ENCODE peak calls at places on chromosomes 1 and 21, in ten cellular contexts. One of them, this sample, is unnamed. For H3K4me1, the result is how much of the 10 kb centered on the place peaks cover.

GRCh38 chr1:42298520-42298919 is 36.5 kb downstream of the FOXJ3 start:
- DNase-seq in IMR-90: no peak
- DNase-seq in transverse colon: no peak
- DNase-seq in heart left ventricle: no peak
- DNase-seq in testis: no peak
- DNase-seq in uterus: no peak
- DNase-seq in A549: no peak
- DNase-seq in body of pancreas: no peak
- DNase-seq in right lobe of liver: no peak
- DNase-seq in breast epithelium: no peak
- DNase-seq in this sample: no peak

GRCh38 chr1:246836169-246836568 is 95.6 kb downstream of the AHCTF1 start:
- DNase-seq in uterus: no peak
- DNase-seq in transverse colon: no peak
- DNase-seq in IMR-90: peak
- DNase-seq in testis: no peak
- DNase-seq in body of pancreas: no peak
- DNase-seq in breast epithelium: no peak
- DNase-seq in A549: no peak
- DNase-seq in heart left ventricle: no peak
- DNase-seq in right lobe of liver: no peak
- DNase-seq in this sample: no peak

GRCh38 chr1:228000416-228000815 is 6.4 kb upstream of the WNT3A start:
- DNase-seq in IMR-90: no peak
- DNase-seq in heart left ventricle: no peak
- DNase-seq in transverse colon: no peak
- DNase-seq in A549: no peak
- DNase-seq in uterus: peak
- DNase-seq in breast epithelium: peak
- DNase-seq in right lobe of liver: no peak
- DNase-seq in body of pancreas: no peak
- DNase-seq in testis: no peak
- DNase-seq in this sample: no peak

GRCh38 chr1:13888351-13888996 is 188.5 kb downstream of the PRDM2 start:
- DNase-seq in body of pancreas: no peak
- DNase-seq in breast epithelium: no peak
- DNase-seq in heart left ventricle: no peak
- DNase-seq in IMR-90: no peak
- DNase-seq in A549: no peak
- DNase-seq in uterus: no peak
- DNase-seq in testis: no peak
- DNase-seq in transverse colon: peak
- DNase-seq in right lobe of liver: no peak
- DNase-seq in this sample: peak

GRCh38 chr1:93605812-93606512 is 75.7 kb downstream of the BCAR3 start:
- DNase-seq in right lobe of liver: no peak
- DNase-seq in testis: no peak
- DNase-seq in uterus: peak
- DNase-seq in breast epithelium: no peak
- DNase-seq in heart left ventricle: no peak
- DNase-seq in transverse colon: no peak
- DNase-seq in A549: peak
- DNase-seq in body of pancreas: no peak
- DNase-seq in IMR-90: peak
- DNase-seq in this sample: no peak

GRCh38 chr1:214446772-214447556 is 104.4 kb downstream of the PTPN14 start:
- DNase-seq in right lobe of liver: no peak
- DNase-seq in heart left ventricle: no peak
- DNase-seq in transverse colon: peak
- DNase-seq in uterus: peak
- DNase-seq in IMR-90: peak
- DNase-seq in breast epithelium: no peak
- DNase-seq in body of pancreas: peak
- DNase-seq in A549: peak
- DNase-seq in testis: no peak
- DNase-seq in this sample: no peak

GRCh38 chr1:174052621-174053020 is 30.5 kb upstream of the RC3H1 start:
- DNase-seq in uterus: no peak
- DNase-seq in A549: no peak
- DNase-seq in body of pancreas: no peak
- DNase-seq in testis: no peak
- DNase-seq in IMR-90: peak
- DNase-seq in transverse colon: no peak
- DNase-seq in right lobe of liver: no peak
- DNase-seq in breast epithelium: no peak
- DNase-seq in heart left ventricle: no peak
- DNase-seq in this sample: no peak

GRCh38 chr1:235990376-235990795 is 74.5 kb downstream of the NID1 start:
- DNase-seq in breast epithelium: no peak
- DNase-seq in heart left ventricle: no peak
- DNase-seq in body of pancreas: no peak
- DNase-seq in testis: no peak
- DNase-seq in A549: no peak
- DNase-seq in transverse colon: no peak
- DNase-seq in uterus: peak
- DNase-seq in right lobe of liver: no peak
- DNase-seq in IMR-90: peak
- DNase-seq in this sample: no peak

GRCh38 chr1:228894442-228894989 is 159.2 kb downstream of the RHOU start:
- DNase-seq in breast epithelium: no peak
- DNase-seq in IMR-90: no peak
- DNase-seq in testis: no peak
- DNase-seq in heart left ventricle: no peak
- DNase-seq in uterus: no peak
- DNase-seq in A549: no peak
- DNase-seq in body of pancreas: no peak
- DNase-seq in transverse colon: no peak
- DNase-seq in right lobe of liver: no peak
- DNase-seq in this sample: no peak

GRCh38 chr1:213830371-213830770 is 157.4 kb upstream of the PROX1 start:
- DNase-seq in testis: no peak
- DNase-seq in IMR-90: no peak
- DNase-seq in A549: no peak
- DNase-seq in body of pancreas: no peak
- DNase-seq in transverse colon: no peak
- DNase-seq in right lobe of liver: no peak
- DNase-seq in breast epithelium: no peak
- DNase-seq in heart left ventricle: no peak
- DNase-seq in uterus: no peak
- DNase-seq in this sample: no peak

GRCh38 chr1:109634771-109635750 is 15.4 kb downstream of the AMPD2 start:
- DNase-seq in heart left ventricle: no peak
- DNase-seq in uterus: no peak
- DNase-seq in IMR-90: no peak
- DNase-seq in body of pancreas: no peak
- DNase-seq in breast epithelium: no peak
- DNase-seq in transverse colon: no peak
- DNase-seq in right lobe of liver: no peak
- DNase-seq in testis: no peak
- DNase-seq in A549: no peak
- DNase-seq in this sample: peak

GRCh38 chr1:215118081-215118480 is 35.5 kb downstream of the KCNK2 start:
- DNase-seq in breast epithelium: no peak
- DNase-seq in heart left ventricle: no peak
- DNase-seq in uterus: no peak
- DNase-seq in IMR-90: no peak
- DNase-seq in right lobe of liver: no peak
- DNase-seq in testis: no peak
- DNase-seq in transverse colon: no peak
- DNase-seq in body of pancreas: no peak
- DNase-seq in A549: no peak
- DNase-seq in this sample: no peak

DNA sequence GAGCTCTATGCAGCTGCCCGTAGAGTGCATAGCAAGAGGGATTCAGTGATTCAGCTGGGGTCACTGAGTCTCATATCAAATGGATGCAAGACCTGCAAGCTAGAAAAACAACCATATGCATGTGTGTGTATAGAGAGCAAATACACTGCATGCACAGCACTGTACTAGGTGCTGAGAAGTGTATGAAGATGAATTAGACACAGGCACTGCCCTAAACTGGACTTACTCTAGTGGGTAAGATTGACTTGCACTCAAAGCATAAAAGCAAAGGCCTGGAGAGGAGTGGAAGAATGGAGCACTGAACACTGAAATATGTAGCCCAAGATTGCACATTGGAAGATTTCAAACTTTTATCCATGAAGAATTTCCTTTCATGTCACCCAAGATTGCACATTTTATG is 5.5 kb upstream of the GBP1 start:
- DNase-seq in testis: no peak
- DNase-seq in IMR-90: no peak
- DNase-seq in A549: no peak
- DNase-seq in body of pancreas: no peak
- DNase-seq in uterus: no peak
- DNase-seq in breast epithelium: no peak
- DNase-seq in transverse colon: no peak
- DNase-seq in heart left ventricle: no peak
- DNase-seq in right lobe of liver: no peak
- DNase-seq in this sample: no peak
- H3K4me3 ChIP-seq in testis: no peak
- H3K4me3 ChIP-seq in IMR-90: no peak
- H3K4me3 ChIP-seq in A549: no peak
- H3K4me3 ChIP-seq in body of pancreas: no peak
- H3K4me3 ChIP-seq in uterus: peak
- H3K4me3 ChIP-seq in breast epithelium: peak
- H3K4me3 ChIP-seq in transverse colon: no peak
- H3K4me3 ChIP-seq in heart left ventricle: peak
- H3K4me3 ChIP-seq in right lobe of liver: no peak
- H3K4me3 ChIP-seq in this sample: peak

GRCh38 chr1:85090225-85090624 is 41.9 kb upstream of the MCOLN3 start:
- DNase-seq in transverse colon: no peak
- DNase-seq in breast epithelium: no peak
- DNase-seq in body of pancreas: no peak
- DNase-seq in IMR-90: no peak
- DNase-seq in testis: no peak
- DNase-seq in right lobe of liver: no peak
- DNase-seq in heart left ventricle: no peak
- DNase-seq in A549: no peak
- DNase-seq in uterus: no peak
- DNase-seq in this sample: no peak

GRCh38 chr1:85085417-85085816 is 37.1 kb upstream of the MCOLN3 start:
- DNase-seq in IMR-90: no peak
- DNase-seq in body of pancreas: no peak
- DNase-seq in A549: no peak
- DNase-seq in transverse colon: no peak
- DNase-seq in right lobe of liver: no peak
- DNase-seq in testis: no peak
- DNase-seq in uterus: no peak
- DNase-seq in heart left ventricle: no peak
- DNase-seq in breast epithelium: no peak
- DNase-seq in this sample: no peak

GRCh38 chr1:85089203-85089602 is 40.9 kb upstream of the MCOLN3 start:
- DNase-seq in heart left ventricle: no peak
- DNase-seq in testis: no peak
- DNase-seq in IMR-90: no peak
- DNase-seq in A549: no peak
- DNase-seq in breast epithelium: no peak
- DNase-seq in uterus: no peak
- DNase-seq in body of pancreas: no peak
- DNase-seq in right lobe of liver: no peak
- DNase-seq in transverse colon: no peak
- DNase-seq in this sample: no peak

GRCh38 chr1:85087659-85088407 is 39.5 kb upstream of the MCOLN3 start:
- DNase-seq in IMR-90: no peak
- DNase-seq in body of pancreas: no peak
- DNase-seq in A549: no peak
- DNase-seq in breast epithelium: no peak
- DNase-seq in uterus: no peak
- DNase-seq in testis: no peak
- DNase-seq in transverse colon: no peak
- DNase-seq in right lobe of liver: no peak
- DNase-seq in heart left ventricle: no peak
- DNase-seq in this sample: no peak

GRCh38 chr1:85088408-85088784 is 40.1 kb upstream of the MCOLN3 start:
- DNase-seq in IMR-90: no peak
- DNase-seq in uterus: no peak
- DNase-seq in heart left ventricle: no peak
- DNase-seq in A549: no peak
- DNase-seq in body of pancreas: no peak
- DNase-seq in testis: no peak
- DNase-seq in breast epithelium: no peak
- DNase-seq in right lobe of liver: no peak
- DNase-seq in transverse colon: no peak
- DNase-seq in this sample: no peak
- H3K4me1 ChIP-seq in IMR-90: under half
- H3K4me1 ChIP-seq in uterus: under half
- H3K4me1 ChIP-seq in heart left ventricle: under half
- H3K4me1 ChIP-seq in A549: under half
- H3K4me1 ChIP-seq in body of pancreas: under half
- H3K4me1 ChIP-seq in testis: under half
- H3K4me1 ChIP-seq in breast epithelium: under half
- H3K4me1 ChIP-seq in right lobe of liver: under half
- H3K4me1 ChIP-seq in transverse colon: under half
- H3K4me1 ChIP-seq in this sample: under half

DNA sequence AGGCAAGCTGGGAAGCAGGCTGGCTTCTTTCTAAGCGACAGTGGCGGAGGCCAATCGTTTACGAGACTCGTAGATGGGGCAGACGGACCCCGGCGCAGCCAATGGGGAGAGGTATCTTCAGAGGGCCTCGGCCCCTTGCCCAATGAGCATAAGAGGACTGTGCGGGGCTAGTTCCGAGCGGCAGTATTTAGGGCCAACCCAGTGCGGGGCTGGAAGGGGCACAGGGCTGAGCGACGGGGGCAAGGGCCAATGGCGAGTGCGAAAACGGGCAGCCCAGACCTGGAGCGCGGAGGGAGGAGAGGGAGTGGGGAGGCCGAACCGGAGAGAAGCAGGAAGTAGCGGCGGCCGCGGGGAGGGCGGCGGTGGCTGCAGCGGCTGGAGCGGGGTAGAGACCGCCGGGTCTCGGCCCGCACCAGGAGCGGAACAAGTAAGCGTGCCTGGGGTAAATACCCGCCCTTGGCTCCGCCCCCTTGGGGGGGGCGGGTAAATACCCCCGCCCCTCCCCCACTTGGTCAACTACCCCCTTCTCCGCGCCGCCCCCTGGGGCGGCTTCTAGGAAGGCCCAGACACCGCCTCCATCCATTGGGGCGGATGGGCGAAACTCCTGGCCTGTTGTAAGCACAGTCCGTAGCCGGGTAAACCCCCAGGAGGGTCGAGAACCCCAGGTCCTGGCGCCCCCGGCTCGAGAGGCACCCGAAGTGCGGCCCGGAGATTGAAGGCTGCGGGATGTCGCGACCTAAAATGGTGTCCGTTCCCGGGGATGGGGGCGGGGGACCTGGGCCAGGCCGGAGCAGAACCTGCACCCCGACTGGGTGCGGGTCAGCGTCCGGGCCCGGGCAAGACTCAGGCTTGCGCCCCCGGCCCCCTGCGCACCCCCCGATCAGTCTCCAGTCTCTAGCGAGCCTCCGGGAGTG is at the start of gene ZNF687:
- DNase-seq in IMR-90: peak
- DNase-seq in A549: peak
- DNase-seq in testis: peak
- DNase-seq in heart left ventricle: peak
- DNase-seq in breast epithelium: peak
- DNase-seq in right lobe of liver: peak
- DNase-seq in transverse colon: peak
- DNase-seq in body of pancreas: peak
- DNase-seq in uterus: peak
- DNase-seq in this sample: peak
- TF ChIP-seq POLR2A in IMR-90: peak
- TF ChIP-seq POLR2A in A549: peak
- TF ChIP-seq POLR2A in testis: peak
- TF ChIP-seq POLR2A in heart left ventricle: no peak
- TF ChIP-seq POLR2A in breast epithelium: peak
- TF ChIP-seq POLR2A in right lobe of liver: peak
- TF ChIP-seq POLR2A in transverse colon: peak
- TF ChIP-seq POLR2A in body of pancreas: peak
- TF ChIP-seq POLR2A in uterus: peak
- TF ChIP-seq POLR2A in this sample: peak

GRCh38 chr21:46605759-46606426 is 1.0 kb upstream of the S100B start:
- DNase-seq in heart left ventricle: peak
- DNase-seq in right lobe of liver: no peak
- DNase-seq in body of pancreas: peak
- DNase-seq in transverse colon: peak
- DNase-seq in A549: no peak
- DNase-seq in uterus: no peak
- DNase-seq in breast epithelium: no peak
- DNase-seq in IMR-90: no peak
- DNase-seq in testis: no peak
- DNase-seq in this sample: no peak
- H3K4me3 ChIP-seq in heart left ventricle: no peak
- H3K4me3 ChIP-seq in right lobe of liver: no peak
- H3K4me3 ChIP-seq in body of pancreas: no peak
- H3K4me3 ChIP-seq in transverse colon: no peak
- H3K4me3 ChIP-seq in A549: no peak
- H3K4me3 ChIP-seq in uterus: no peak
- H3K4me3 ChIP-seq in breast epithelium: no peak
- H3K4me3 ChIP-seq in IMR-90: no peak
- H3K4me3 ChIP-seq in testis: no peak
- H3K4me3 ChIP-seq in this sample: no peak

This sample was measured in Peyer's patch.